ENCODE peak calls at places on chromosomes 7 and 10, in four cellular contexts. R is A549, G is WTC11, N is K562. Z is an unnamed sample.

GRCh38 chr7:36032362-36032818 is 120.7 kb upstream of the EEPD1 start:
- DNase-seq in R (peak; percentile 31), G (no peak), N (no peak), Z (no peak)

GRCh38 chr7:24378871-24379608 is 95.0 kb downstream of the NPY start:
- DNase-seq in R (peak; percentile 5), G (no peak), N (no peak), Z (no peak)

GRCh38 chr7:815284-816216 is 16.7 kb upstream of the SUN1 start:
- DNase-seq in R (peak; percentile 48), G (peak; percentile 91), N (peak; percentile 45), Z (no peak)

GRCh38 chr7:891805-892204 is 15.5 kb downstream of the GET4 start:
- DNase-seq in R (no peak), G (no peak), N (no peak), Z (no peak)

GRCh38 chr10:93514496-93514895 is 18.1 kb downstream of the CEP55 start:
- DNase-seq in R (no peak), G (no peak), N (no peak), Z (no peak)

GRCh38 chr7:142964502-142965246 is 2.5 kb upstream of the KEL start:
- DNase-seq in R (no peak), G (no peak), N (peak; percentile 88), Z (no peak)

GRCh38 chr7:112994666-112995065 is 92.0 kb downstream of the GPR85 start:
- DNase-seq in R (no peak), G (no peak), N (no peak), Z (no peak)

GRCh38 chr7:116259821-116260440 is 49.6 kb downstream of the TES start:
- DNase-seq in R (peak; percentile 86), G (no peak), N (no peak), Z (no peak)

DNA sequence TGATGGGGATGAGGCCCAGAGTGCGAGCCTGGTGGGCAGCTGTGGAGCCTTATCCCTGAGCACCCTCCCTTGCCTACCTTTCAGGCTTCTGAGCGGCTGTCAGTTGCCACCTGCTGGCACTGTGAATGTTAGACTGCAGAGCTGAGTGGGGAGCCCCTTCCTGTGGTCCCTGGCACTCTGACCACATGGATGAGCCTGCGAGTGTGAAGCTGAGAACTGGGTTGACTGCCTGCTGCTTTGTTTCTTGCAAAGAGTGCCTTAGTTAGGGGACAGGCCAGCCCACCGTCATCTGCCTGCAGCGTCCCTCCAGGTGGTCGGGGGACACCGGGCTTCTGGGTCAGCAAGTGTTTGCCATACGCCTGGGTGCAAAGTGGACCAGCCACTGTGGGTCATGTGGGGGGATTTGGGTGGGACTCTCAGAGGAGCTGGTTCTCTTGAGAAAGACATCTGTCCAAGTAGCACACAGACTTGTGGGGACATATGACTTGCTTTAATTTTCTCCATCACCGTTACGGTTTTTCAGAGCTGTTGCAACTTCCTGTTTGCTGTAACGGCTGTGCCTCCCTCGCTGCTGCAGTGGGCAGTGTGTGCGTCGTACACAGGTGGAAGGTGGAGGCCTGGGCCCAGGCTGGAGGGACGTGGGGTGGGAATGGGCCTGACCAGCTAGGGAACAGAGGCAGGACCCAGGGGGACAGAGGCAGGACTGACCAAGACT is 13.7 kb downstream of the INPP5A start:
- DNase-seq in R (no peak), G (no peak), N (no peak), Z (no peak)
- TF ChIP-seq NR3C1 in R (no peak), G (no peak), N (no peak), Z (no peak)

GRCh38 chr7:16462618-16463017 is 2.9 kb downstream of the SOSTDC1 start:
- DNase-seq in R (no peak), G (no peak), N (no peak), Z (no peak)
- TF ChIP-seq NR3C1 in R (no peak), G (no peak), N (no peak), Z (no peak)

DNA sequence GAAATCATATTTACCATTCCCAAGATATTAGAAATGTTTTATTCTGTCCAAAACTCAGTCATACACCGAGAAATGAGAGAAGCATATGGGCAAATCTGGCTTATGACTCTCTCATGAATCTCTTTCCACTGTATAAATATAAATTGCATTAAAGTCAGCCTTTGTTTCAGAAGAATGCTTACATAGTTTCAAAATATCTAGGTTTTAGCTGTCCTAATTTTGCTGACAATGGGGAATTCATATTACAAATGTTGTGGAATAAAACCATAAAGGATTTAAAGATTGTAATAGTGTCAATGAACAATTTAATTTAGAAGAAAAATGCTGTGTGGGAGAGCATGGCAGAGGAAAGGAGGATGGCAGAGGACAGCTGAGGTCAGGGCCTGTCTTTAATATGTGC is 185.0 kb upstream of the THSD7A start:
- DNase-seq in R (no peak), G (no peak), N (no peak), Z (no peak)
- TF ChIP-seq NR3C1 in R (no peak), G (no peak), N (no peak), Z (no peak)

GRCh38 chr10:29760139-29760538 is 125.4 kb upstream of the SVIL start:
- DNase-seq in R (no peak), G (no peak), N (no peak), Z (no peak)
- TF ChIP-seq NR3C1 in R (no peak), G (no peak), N (no peak), Z (no peak)